ENCODE peak calls at places on chromosomes 4 and X, in six cellular contexts. K is H9, T is left lung, R is suprapubic skin, I is fibroblast of pulmonary artery, M is mucosa of descending colon. N is an unnamed sample.

GRCh38 chrX:76026292-76026691 is 146.6 kb upstream of the PBDC1 start:
- DNase-seq in K (no peak), T (no peak), R (no peak), I (no peak), M (no peak), N (no peak)

GRCh38 chr4:986428-986948 is 356 bp upstream of the IDUA start:
- DNase-seq in K (no peak), T (no peak), R (no peak), I (no peak), M (no peak), N (no peak)

GRCh38 chr4:147334478-147334877 is 146.4 kb upstream of the EDNRA start:
- DNase-seq in K (no peak), T (no peak), R (no peak), I (peak), M (no peak), N (no peak)

GRCh38 chr4:133058701-133059100 is 90.4 kb upstream of the PCDH10 start:
- DNase-seq in K (peak), T (no peak), R (no peak), I (no peak), M (no peak), N (no peak)

GRCh38 chr4:184067931-184068554 is 149.6 kb downstream of the ENPP6 start:
- DNase-seq in K (no peak), T (no peak), R (no peak), I (no peak), M (no peak), N (no peak)

GRCh38 chr4:138413273-138413672 is 171.1 kb upstream of the SLC7A11 start:
- DNase-seq in K (no peak), T (no peak), R (no peak), I (no peak), M (no peak), N (no peak)

GRCh38 chrX:44344687-44345086 is 1.2 kb upstream of the EFHC2 start:
- DNase-seq in K (no peak), T (no peak), R (no peak), I (no peak), M (no peak), N (no peak)

GRCh38 chr4:144894525-144894924 is 203.5 kb downstream of the ANAPC10 start:
- DNase-seq in K (no peak), T (peak), R (no peak), I (peak), M (peak), N (peak)

GRCh38 chr4:182575225-182575624 is 332.0 kb downstream of the TENM3 start:
- DNase-seq in K (no peak), T (no peak), R (no peak), I (no peak), M (no peak), N (no peak)

GRCh38 chr4:172018358-172018757 is 205.2 kb downstream of the GALNTL6 start:
- DNase-seq in K (no peak), T (no peak), R (no peak), I (no peak), M (no peak), N (no peak)

GRCh38 chrX:2228466-2228865 is 272.3 kb downstream of the DHRSX start:
- DNase-seq in K (no peak), T (no peak), R (no peak), I (no peak), M (no peak), N (no peak)

GRCh38 chr4:98833384-98833783 is 95.5 kb downstream of the EIF4E start:
- DNase-seq in K (no peak), T (no peak), R (no peak), I (no peak), M (no peak), N (no peak)

GRCh38 chrX:39542316-39542715 is 555.4 kb downstream of the BCOR start:
- DNase-seq in K (no peak), T (no peak), R (no peak), I (no peak), M (no peak), N (no peak)

GRCh38 chr4:98491862-98492554 is 166.4 kb downstream of the TSPAN5 start:
- DNase-seq in K (no peak), T (no peak), R (no peak), I (no peak), M (no peak), N (no peak)

GRCh38 chrX:68186552-68187262 is 246.6 kb downstream of the OPHN1 start:
- DNase-seq in K (no peak), T (no peak), R (no peak), I (peak), M (no peak), N (no peak)

GRCh38 chrX:19776753-19777152 is 110.6 kb downstream of the SH3KBP1 start:
- DNase-seq in K (no peak), T (no peak), R (no peak), I (no peak), M (no peak), N (no peak)

GRCh38 chr4:39655866-39656265 is 17.2 kb upstream of the SMIM14 start:
- DNase-seq in K (no peak), T (no peak), R (no peak), I (no peak), M (no peak), N (no peak)

GRCh38 chrX:18886344-18887161 is 97.4 kb downstream of the PHKA2 start:
- DNase-seq in K (peak), T (peak), R (peak), I (peak), M (peak), N (peak)

GRCh38 chr4:19987746-19988145 is 264.0 kb upstream of the SLIT2 start:
- DNase-seq in K (no peak), T (no peak), R (no peak), I (peak), M (no peak), N (no peak)

GRCh38 chr4:146638801-146639351 is at the start of gene POU4F2:
- DNase-seq in K (peak), T (no peak), R (no peak), I (peak), M (no peak), N (no peak)

GRCh38 chrX:45351478-45351877 is 150.8 kb upstream of the DIPK2B start:
- DNase-seq in K (no peak), T (no peak), R (no peak), I (peak), M (no peak), N (no peak)

GRCh38 chr4:153787156-153787555 is 1.7 kb downstream of the SFRP2 start:
- DNase-seq in K (no peak), T (no peak), R (no peak), I (no peak), M (no peak), N (no peak)

GRCh38 chrX:149757206-149758067 is 16.4 kb upstream of the HSFX1 start:
- DNase-seq in K (no peak), T (no peak), R (no peak), I (no peak), M (no peak), N (no peak)

GRCh38 chr4:149741186-149741831 is 74.3 kb downstream of the IQCM start:
- DNase-seq in K (no peak), T (no peak), R (no peak), I (no peak), M (no peak), N (no peak)

GRCh38 chr4:125115941-125116340 is 198.8 kb upstream of the FAT4 start:
- DNase-seq in K (no peak), T (no peak), R (no peak), I (peak), M (no peak), N (no peak)

GRCh38 chr4:62288803-62289541 is 1088.8 kb downstream of the ADGRL3 start:
- DNase-seq in K (no peak), T (no peak), R (no peak), I (peak), M (no peak), N (no peak)

GRCh38 chrX:19814240-19814639 is 73.2 kb downstream of the SH3KBP1 start:
- DNase-seq in K (peak), T (peak), R (no peak), I (no peak), M (no peak), N (peak)

GRCh38 chr4:62948108-62948507 is 1461.1 kb downstream of the TECRL start:
- DNase-seq in K (no peak), T (no peak), R (no peak), I (no peak), M (no peak), N (no peak)

GRCh38 chr4:108775921-108776320 is 13.1 kb upstream of the ETNPPL start:
- DNase-seq in K (no peak), T (no peak), R (no peak), I (no peak), M (no peak), N (no peak)
- TF ChIP-seq CTCF in K (peak), T (no peak), R (no peak), I (no peak), M (no peak), N (no peak)

GRCh38 chrX:152479525-152479924 is 28.4 kb upstream of the GABRA3 start:
- DNase-seq in K (no peak), T (no peak), R (no peak), I (no peak), M (no peak), N (no peak)

GRCh38 chrX:152480269-152481212 is 29.4 kb upstream of the GABRA3 start:
- DNase-seq in K (peak), T (no peak), R (no peak), I (no peak), M (no peak), N (no peak)
- TF ChIP-seq CTCF in K (no peak), T (no peak), R (no peak), I (no peak), M (no peak), N (no peak)

GRCh38 chrX:134931550-134931949 is 59.2 kb upstream of the SMIM10 start:
- DNase-seq in K (no peak), T (no peak), R (no peak), I (no peak), M (no peak), N (no peak)
- TF ChIP-seq CTCF in K (no peak), T (no peak), R (no peak), I (no peak), M (no peak), N (no peak)

DNA sequence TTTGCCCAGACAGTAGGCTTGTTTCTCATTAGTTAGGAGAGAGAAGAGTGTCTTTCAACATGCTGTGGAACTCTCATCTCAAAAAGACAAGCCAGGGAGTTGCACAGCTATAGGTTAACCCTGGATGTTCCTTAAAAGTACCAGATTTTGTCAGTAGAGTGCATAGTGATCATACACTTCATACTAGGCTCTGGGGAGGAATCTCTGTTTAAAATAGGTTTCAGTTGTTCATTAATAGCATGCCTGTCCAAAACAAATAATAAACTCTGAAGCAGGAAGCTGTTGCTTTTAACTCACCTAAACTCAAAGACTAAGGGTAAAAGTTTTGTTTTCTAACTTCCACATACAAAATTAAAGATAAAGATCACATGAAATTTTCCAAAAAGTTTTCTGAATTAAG is 1948.4 kb downstream of the C4orf33 start:
- DNase-seq in K (no peak), T (no peak), R (no peak), I (no peak), M (no peak), N (no peak)
- TF ChIP-seq CTCF in K (no peak), T (no peak), R (no peak), I (no peak), M (no peak), N (no peak)

DNA sequence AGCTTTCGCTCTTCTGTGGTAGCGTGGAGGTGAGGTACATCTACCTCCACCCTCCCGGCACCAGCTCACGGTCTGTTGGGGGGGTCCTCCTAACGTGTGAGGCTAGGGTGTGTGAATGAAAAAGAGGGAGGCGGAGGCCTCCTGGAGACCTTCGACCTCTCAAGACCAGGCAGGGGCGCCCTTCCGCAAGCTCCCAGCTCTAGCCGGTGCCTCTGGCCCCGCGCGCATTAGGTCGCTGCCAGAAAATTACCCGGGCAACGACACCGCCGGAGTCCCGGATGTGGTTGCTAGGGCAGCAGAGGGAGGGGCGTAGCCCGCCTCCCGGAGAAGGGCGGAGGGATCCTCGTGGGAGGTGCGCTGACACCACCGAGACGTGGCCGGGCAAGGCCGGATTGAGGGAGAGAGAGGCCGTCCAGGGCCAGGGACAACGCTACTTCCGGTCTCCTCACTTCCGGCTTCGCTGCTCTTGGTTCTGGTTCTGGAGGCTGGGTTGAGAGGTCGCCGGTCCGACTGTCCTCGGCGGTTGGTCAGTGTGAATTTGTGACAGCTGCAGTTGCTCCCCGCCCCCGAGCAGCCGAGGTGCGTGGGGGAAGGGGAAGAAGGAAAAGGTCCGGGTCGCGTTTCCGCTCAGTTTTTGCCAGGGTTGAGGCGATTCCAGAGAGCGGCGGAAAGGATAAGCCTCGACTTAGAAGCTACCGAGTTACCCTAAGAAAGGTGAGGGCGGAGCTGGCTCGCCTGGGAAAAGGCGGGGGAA is at the start of the genes ARFIP1 and TIGD4:
- DNase-seq in K (peak), T (peak), R (peak), I (peak), M (peak), N (peak)
- TF ChIP-seq CTCF in K (peak), T (no peak), R (no peak), I (peak), M (peak), N (peak)

N was measured in CD14-positive monocyte.